ENCODE peak calls at places on chromosomes 6 and 20, in ten cellular contexts. One of them, this sample, is unnamed.

GRCh38 chr6:150142304-150142656 is 564 bp upstream of the PPP1R14C start:
- DNase-seq in sigmoid colon: no peak
- DNase-seq in A549: no peak
- DNase-seq in ovary: no peak
- DNase-seq in OCI-LY7: no peak
- DNase-seq in AG09309: peak; percentile 56
- DNase-seq in cardiac muscle cell: peak; percentile 20
- DNase-seq in PC-9: no peak
- DNase-seq in A673: peak; percentile 73
- DNase-seq in lower leg skin: no peak
- DNase-seq in this sample: peak; percentile 4

GRCh38 chr20:54290636-54291035 is 82.7 kb downstream of the PFDN4 start:
- DNase-seq in AG09309: no peak
- DNase-seq in OCI-LY7: no peak
- DNase-seq in ovary: no peak
- DNase-seq in A673: no peak
- DNase-seq in lower leg skin: no peak
- DNase-seq in PC-9: no peak
- DNase-seq in sigmoid colon: no peak
- DNase-seq in A549: no peak
- DNase-seq in cardiac muscle cell: no peak
- DNase-seq in this sample: no peak

GRCh38 chr20:10074513-10074912 is 39.7 kb downstream of the ANKEF1 start:
- DNase-seq in lower leg skin: peak; percentile 51
- DNase-seq in A549: peak; percentile 75
- DNase-seq in sigmoid colon: no peak
- DNase-seq in OCI-LY7: no peak
- DNase-seq in ovary: no peak
- DNase-seq in cardiac muscle cell: no peak
- DNase-seq in AG09309: peak; percentile 63
- DNase-seq in PC-9: peak; percentile 48
- DNase-seq in A673: peak; percentile 89
- DNase-seq in this sample: no peak

GRCh38 chr6:3623451-3624267 is 127.9 kb downstream of the PXDC1 start:
- DNase-seq in cardiac muscle cell: no peak
- DNase-seq in A673: no peak
- DNase-seq in A549: no peak
- DNase-seq in AG09309: no peak
- DNase-seq in sigmoid colon: no peak
- DNase-seq in OCI-LY7: no peak
- DNase-seq in ovary: no peak
- DNase-seq in PC-9: no peak
- DNase-seq in lower leg skin: no peak
- DNase-seq in this sample: no peak

GRCh38 chr6:138815797-138816528 is 20.1 kb downstream of the ECT2L start:
- DNase-seq in ovary: no peak
- DNase-seq in A549: peak; percentile 33
- DNase-seq in A673: peak; percentile 74
- DNase-seq in OCI-LY7: peak; percentile 74
- DNase-seq in cardiac muscle cell: peak; percentile 61
- DNase-seq in sigmoid colon: no peak
- DNase-seq in AG09309: peak; percentile 45
- DNase-seq in lower leg skin: no peak
- DNase-seq in PC-9: no peak
- DNase-seq in this sample: no peak

GRCh38 chr6:150685860-150686259 is 86.2 kb downstream of the PLEKHG1 start:
- DNase-seq in ovary: no peak
- DNase-seq in AG09309: no peak
- DNase-seq in PC-9: peak; percentile 12
- DNase-seq in A549: peak; percentile 4
- DNase-seq in A673: peak; percentile 48
- DNase-seq in sigmoid colon: no peak
- DNase-seq in cardiac muscle cell: no peak
- DNase-seq in OCI-LY7: peak; percentile 80
- DNase-seq in lower leg skin: no peak
- DNase-seq in this sample: peak; percentile 78

GRCh38 chr20:8876381-8876780 is 192.5 kb upstream of the PLCB4 start:
- DNase-seq in cardiac muscle cell: no peak
- DNase-seq in OCI-LY7: no peak
- DNase-seq in A549: no peak
- DNase-seq in PC-9: no peak
- DNase-seq in sigmoid colon: no peak
- DNase-seq in lower leg skin: no peak
- DNase-seq in ovary: no peak
- DNase-seq in A673: no peak
- DNase-seq in AG09309: no peak
- DNase-seq in this sample: no peak

GRCh38 chr20:45833883-45834796 is 541 bp downstream of the SNX21 start:
- DNase-seq in A549: peak; percentile 75
- DNase-seq in PC-9: peak; percentile 71
- DNase-seq in AG09309: no peak
- DNase-seq in sigmoid colon: peak; percentile 92
- DNase-seq in OCI-LY7: no peak
- DNase-seq in A673: peak; percentile 65
- DNase-seq in lower leg skin: peak; percentile 73
- DNase-seq in ovary: peak; percentile 84
- DNase-seq in cardiac muscle cell: peak; percentile 69
- DNase-seq in this sample: peak; percentile 78

GRCh38 chr20:382291-383115 is 1.9 kb downstream of the TRIB3 start:
- DNase-seq in A549: no peak
- DNase-seq in AG09309: no peak
- DNase-seq in OCI-LY7: no peak
- DNase-seq in A673: no peak
- DNase-seq in ovary: no peak
- DNase-seq in PC-9: no peak
- DNase-seq in sigmoid colon: no peak
- DNase-seq in lower leg skin: no peak
- DNase-seq in cardiac muscle cell: no peak
- DNase-seq in this sample: no peak

GRCh38 chr6:51648236-51648635 is 439.2 kb downstream of the PKHD1 start:
- DNase-seq in AG09309: no peak
- DNase-seq in sigmoid colon: no peak
- DNase-seq in A673: no peak
- DNase-seq in cardiac muscle cell: peak; percentile 13
- DNase-seq in PC-9: no peak
- DNase-seq in ovary: no peak
- DNase-seq in lower leg skin: no peak
- DNase-seq in OCI-LY7: no peak
- DNase-seq in A549: no peak
- DNase-seq in this sample: no peak

GRCh38 chr20:53579581-53580375 is 13.9 kb downstream of the ZNF217 start:
- DNase-seq in A549: no peak
- DNase-seq in ovary: no peak
- DNase-seq in PC-9: no peak
- DNase-seq in cardiac muscle cell: no peak
- DNase-seq in OCI-LY7: peak; percentile 57
- DNase-seq in lower leg skin: no peak
- DNase-seq in A673: peak; percentile 83
- DNase-seq in AG09309: peak; percentile 75
- DNase-seq in sigmoid colon: no peak
- DNase-seq in this sample: no peak

DNA sequence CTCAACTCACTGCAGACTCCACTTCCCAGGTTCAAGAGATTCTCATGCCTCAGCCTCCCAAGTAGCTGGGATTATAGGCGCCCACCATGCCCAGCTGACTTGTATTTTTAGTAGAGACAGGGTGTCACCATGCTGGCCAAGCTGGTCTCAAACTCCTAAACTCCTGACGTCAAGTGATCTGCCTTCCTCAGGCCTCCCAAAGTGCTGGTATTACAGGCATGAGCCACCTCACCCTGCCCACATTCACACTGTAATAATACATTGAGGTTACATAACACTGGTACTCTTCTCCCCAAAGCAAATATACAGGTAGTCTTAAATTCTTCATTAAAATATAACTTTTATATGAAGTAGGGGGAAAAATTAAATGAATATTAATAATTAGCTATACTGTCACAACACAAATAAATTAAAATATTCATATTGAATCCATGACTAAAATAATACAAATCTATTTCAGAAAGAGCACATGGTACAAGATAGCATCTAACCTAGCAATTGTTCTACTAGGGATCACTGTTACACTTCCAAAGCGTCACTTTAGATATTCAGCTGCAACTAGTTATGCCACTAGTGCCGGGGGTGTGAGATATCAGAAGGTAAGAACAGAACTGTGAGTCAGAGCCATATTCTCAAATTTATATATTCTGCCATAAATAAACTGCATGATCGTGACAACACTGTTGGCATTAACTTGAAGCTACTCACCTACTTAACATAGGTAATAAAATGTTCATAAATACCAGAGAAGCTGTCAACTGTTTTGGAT is 169.1 kb upstream of the SHLD1 start:
- DNase-seq in A549: no peak
- DNase-seq in sigmoid colon: no peak
- DNase-seq in PC-9: no peak
- DNase-seq in AG09309: no peak
- DNase-seq in lower leg skin: no peak
- DNase-seq in cardiac muscle cell: no peak
- DNase-seq in OCI-LY7: no peak
- DNase-seq in ovary: no peak
- DNase-seq in A673: no peak
- DNase-seq in this sample: no peak
- H3K4me3 ChIP-seq in A549: no peak overlapping the region
- H3K4me3 ChIP-seq in sigmoid colon: no peak overlapping the region
- H3K4me3 ChIP-seq in PC-9: no peak overlapping the region
- H3K4me3 ChIP-seq in AG09309: no peak overlapping the region
- H3K4me3 ChIP-seq in lower leg skin: no peak overlapping the region
- H3K4me3 ChIP-seq in cardiac muscle cell: no peak overlapping the region
- H3K4me3 ChIP-seq in OCI-LY7: no peak overlapping the region
- H3K4me3 ChIP-seq in ovary: no peak overlapping the region
- H3K4me3 ChIP-seq in A673: no peak overlapping the region
- H3K4me3 ChIP-seq in this sample: no peak overlapping the region

DNA sequence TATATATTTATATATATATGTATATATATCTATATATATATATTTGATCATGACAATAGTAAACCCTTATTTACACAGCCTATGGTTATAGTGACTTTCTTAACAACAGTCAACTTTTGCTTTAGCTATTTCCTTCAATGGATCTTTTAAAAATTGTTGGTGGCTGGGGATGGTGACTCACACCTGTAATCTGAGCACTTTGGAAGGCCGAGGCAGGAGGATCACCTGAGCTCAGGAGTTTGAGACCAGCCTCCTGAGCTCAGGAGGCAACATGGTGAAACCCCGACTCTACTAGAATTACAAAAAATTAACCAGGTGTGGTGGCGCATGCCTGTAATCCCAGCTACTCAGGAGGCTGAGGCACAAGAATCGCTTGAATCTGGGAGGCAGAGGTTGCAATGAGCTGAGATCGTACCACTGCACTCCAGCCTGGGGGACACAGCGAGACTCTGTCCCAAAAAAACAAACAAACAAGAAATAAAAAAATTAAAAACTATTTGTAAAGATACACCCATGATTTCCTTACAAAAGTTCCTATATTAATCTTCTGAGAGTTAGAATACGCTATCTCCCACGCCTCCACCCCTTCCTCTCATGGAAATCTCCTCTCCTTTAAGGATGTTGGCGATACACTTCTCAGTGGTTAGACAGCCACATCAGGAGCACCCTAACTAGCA is 29.2 kb upstream of the CNKSR3 start:
- DNase-seq in PC-9: no peak
- DNase-seq in AG09309: no peak
- DNase-seq in lower leg skin: no peak
- DNase-seq in cardiac muscle cell: no peak
- DNase-seq in A549: no peak
- DNase-seq in sigmoid colon: no peak
- DNase-seq in A673: no peak
- DNase-seq in ovary: no peak
- DNase-seq in OCI-LY7: no peak
- DNase-seq in this sample: no peak
- H3K4me3 ChIP-seq in PC-9: no peak overlapping the region
- H3K4me3 ChIP-seq in AG09309: no peak overlapping the region
- H3K4me3 ChIP-seq in lower leg skin: no peak overlapping the region
- H3K4me3 ChIP-seq in cardiac muscle cell: no peak overlapping the region
- H3K4me3 ChIP-seq in A549: no peak overlapping the region
- H3K4me3 ChIP-seq in sigmoid colon: no peak overlapping the region
- H3K4me3 ChIP-seq in A673: no peak overlapping the region
- H3K4me3 ChIP-seq in ovary: no peak overlapping the region
- H3K4me3 ChIP-seq in OCI-LY7: no peak overlapping the region
- H3K4me3 ChIP-seq in this sample: no peak overlapping the region

GRCh38 chr6:28589234-28589951 is 63.7 kb downstream of the GPX5 start:
- DNase-seq in AG09309: peak; percentile 78
- DNase-seq in A673: peak; percentile 98
- DNase-seq in A549: peak; percentile 47
- DNase-seq in ovary: peak; percentile 41
- DNase-seq in cardiac muscle cell: peak; percentile 70
- DNase-seq in sigmoid colon: no peak
- DNase-seq in OCI-LY7: peak; percentile 8
- DNase-seq in lower leg skin: no peak
- DNase-seq in PC-9: peak; percentile 78
- DNase-seq in this sample: peak; percentile 90
- H3K4me3 ChIP-seq in AG09309: no peak overlapping the region
- H3K4me3 ChIP-seq in A673: peak overlapping the region; percentile 45
- H3K4me3 ChIP-seq in A549: peak overlapping the region; percentile 40
- H3K4me3 ChIP-seq in ovary: peak overlapping the region; percentile 14
- H3K4me3 ChIP-seq in cardiac muscle cell: peak overlapping the region; percentile 28
- H3K4me3 ChIP-seq in sigmoid colon: no peak overlapping the region
- H3K4me3 ChIP-seq in OCI-LY7: no peak overlapping the region
- H3K4me3 ChIP-seq in lower leg skin: no peak overlapping the region
- H3K4me3 ChIP-seq in PC-9: peak overlapping the region; percentile 39
- H3K4me3 ChIP-seq in this sample: peak overlapping the region; percentile 24

GRCh38 chr6:73579851-73580246 is 59.0 kb upstream of the EEF1A1 start:
- DNase-seq in AG09309: peak; percentile 78
- DNase-seq in cardiac muscle cell: no peak
- DNase-seq in A549: peak; percentile 35
- DNase-seq in OCI-LY7: no peak
- DNase-seq in A673: no peak
- DNase-seq in sigmoid colon: no peak
- DNase-seq in ovary: peak; percentile 66
- DNase-seq in PC-9: peak; percentile 71
- DNase-seq in lower leg skin: peak; percentile 44
- DNase-seq in this sample: peak; percentile 55

GRCh38 chr6:73579389-73579788 is 58.6 kb upstream of the EEF1A1 start:
- DNase-seq in OCI-LY7: no peak
- DNase-seq in PC-9: peak; percentile 78
- DNase-seq in AG09309: no peak
- DNase-seq in sigmoid colon: no peak
- DNase-seq in A549: no peak
- DNase-seq in lower leg skin: no peak
- DNase-seq in ovary: peak; percentile 21
- DNase-seq in cardiac muscle cell: no peak
- DNase-seq in A673: no peak
- DNase-seq in this sample: no peak

GRCh38 chr6:73577605-73578160 is 56.9 kb upstream of the EEF1A1 start:
- DNase-seq in OCI-LY7: no peak
- DNase-seq in PC-9: no peak
- DNase-seq in AG09309: no peak
- DNase-seq in ovary: no peak
- DNase-seq in A549: no peak
- DNase-seq in cardiac muscle cell: no peak
- DNase-seq in sigmoid colon: no peak
- DNase-seq in A673: no peak
- DNase-seq in lower leg skin: no peak
- DNase-seq in this sample: peak; percentile 92

GRCh38 chr6:73580247-73581149 is 59.7 kb upstream of the EEF1A1 start:
- DNase-seq in A673: peak; percentile 93
- DNase-seq in cardiac muscle cell: peak; percentile 54
- DNase-seq in ovary: peak; percentile 85
- DNase-seq in sigmoid colon: peak; percentile 93
- DNase-seq in PC-9: peak; percentile 97
- DNase-seq in AG09309: peak; percentile 98
- DNase-seq in OCI-LY7: peak; percentile 25
- DNase-seq in lower leg skin: peak; percentile 86
- DNase-seq in A549: peak; percentile 77
- DNase-seq in this sample: peak; percentile 93

GRCh38 chr6:73581293-73581692 is 60.5 kb upstream of the EEF1A1 start:
- DNase-seq in AG09309: no peak
- DNase-seq in OCI-LY7: no peak
- DNase-seq in ovary: no peak
- DNase-seq in cardiac muscle cell: no peak
- DNase-seq in sigmoid colon: no peak
- DNase-seq in PC-9: no peak
- DNase-seq in A673: no peak
- DNase-seq in lower leg skin: no peak
- DNase-seq in A549: no peak
- DNase-seq in this sample: no peak
- H3K4me3 ChIP-seq in AG09309: peak overlapping the region; percentile 29
- H3K4me3 ChIP-seq in OCI-LY7: no peak overlapping the region
- H3K4me3 ChIP-seq in ovary: no peak overlapping the region
- H3K4me3 ChIP-seq in cardiac muscle cell: no peak overlapping the region
- H3K4me3 ChIP-seq in sigmoid colon: no peak overlapping the region
- H3K4me3 ChIP-seq in PC-9: peak overlapping the region; percentile 60
- H3K4me3 ChIP-seq in A673: no peak overlapping the region
- H3K4me3 ChIP-seq in lower leg skin: no peak overlapping the region
- H3K4me3 ChIP-seq in A549: peak overlapping the region; percentile 34
- H3K4me3 ChIP-seq in this sample: no peak overlapping the region

This sample was measured in HAP-1.